ENCODE peak calls at places on chromosomes 13 and 19, in four cellular contexts. One of them, this sample, is unnamed.

GRCh38 chr19:49019242-49019932 is 2.5 kb upstream of the LHB start:
- DNase-seq in T-helper 1 cell: peak; percentile 58
- DNase-seq in NAMALWA: peak; percentile 41
- DNase-seq in stimulated activated CD4-positive, alpha-beta T cell treated with anti-CD3 and anti-CD28 coated beads, Interleukin-1b, Interleukin-23, amount 100 ng/mL, for 4 hours: peak; percentile 64
- DNase-seq in this sample: no peak

GRCh38 chr19:8476524-8476923 is 25.9 kb downstream of the PRAM1 start:
- DNase-seq in T-helper 1 cell: no peak
- DNase-seq in NAMALWA: no peak
- DNase-seq in stimulated activated CD4-positive, alpha-beta T cell treated with anti-CD3 and anti-CD28 coated beads, Interleukin-1b, Interleukin-23, amount 100 ng/mL, for 4 hours: no peak
- DNase-seq in this sample: no peak

GRCh38 chr19:17289489-17289888 is 7.8 kb downstream of the ANKLE1 start:
- DNase-seq in T-helper 1 cell: no peak
- DNase-seq in NAMALWA: peak; percentile 78
- DNase-seq in stimulated activated CD4-positive, alpha-beta T cell treated with anti-CD3 and anti-CD28 coated beads, Interleukin-1b, Interleukin-23, amount 100 ng/mL, for 4 hours: peak; percentile 35
- DNase-seq in this sample: no peak

GRCh38 chr13:20192470-20193141 is at the start of gene GJB2:
- DNase-seq in T-helper 1 cell: no peak
- DNase-seq in NAMALWA: no peak
- DNase-seq in stimulated activated CD4-positive, alpha-beta T cell treated with anti-CD3 and anti-CD28 coated beads, Interleukin-1b, Interleukin-23, amount 100 ng/mL, for 4 hours: no peak
- DNase-seq in this sample: no peak

GRCh38 chr13:95355491-95355890 is 54.2 kb upstream of the ABCC4 start:
- DNase-seq in T-helper 1 cell: no peak
- DNase-seq in NAMALWA: no peak
- DNase-seq in stimulated activated CD4-positive, alpha-beta T cell treated with anti-CD3 and anti-CD28 coated beads, Interleukin-1b, Interleukin-23, amount 100 ng/mL, for 4 hours: no peak
- DNase-seq in this sample: no peak

GRCh38 chr13:98495627-98496238 is 81.2 kb downstream of the STK24 start:
- DNase-seq in T-helper 1 cell: no peak
- DNase-seq in NAMALWA: no peak
- DNase-seq in stimulated activated CD4-positive, alpha-beta T cell treated with anti-CD3 and anti-CD28 coated beads, Interleukin-1b, Interleukin-23, amount 100 ng/mL, for 4 hours: no peak
- DNase-seq in this sample: no peak

GRCh38 chr19:33306853-33307792 is 4.8 kb upstream of the CEBPA start:
- DNase-seq in T-helper 1 cell: no peak
- DNase-seq in NAMALWA: no peak
- DNase-seq in stimulated activated CD4-positive, alpha-beta T cell treated with anti-CD3 and anti-CD28 coated beads, Interleukin-1b, Interleukin-23, amount 100 ng/mL, for 4 hours: no peak
- DNase-seq in this sample: no peak

GRCh38 chr13:93244141-93244917 is 17.7 kb downstream of the GPC6 start:
- DNase-seq in T-helper 1 cell: no peak
- DNase-seq in NAMALWA: no peak
- DNase-seq in stimulated activated CD4-positive, alpha-beta T cell treated with anti-CD3 and anti-CD28 coated beads, Interleukin-1b, Interleukin-23, amount 100 ng/mL, for 4 hours: no peak
- DNase-seq in this sample: no peak

GRCh38 chr19:6501740-6502648 is at the start of gene TUBB4A:
- DNase-seq in T-helper 1 cell: no peak
- DNase-seq in NAMALWA: peak; percentile 50
- DNase-seq in stimulated activated CD4-positive, alpha-beta T cell treated with anti-CD3 and anti-CD28 coated beads, Interleukin-1b, Interleukin-23, amount 100 ng/mL, for 4 hours: peak; percentile 53
- DNase-seq in this sample: no peak

GRCh38 chr19:4059931-4060620 is 6.6 kb downstream of the ZBTB7A start:
- DNase-seq in T-helper 1 cell: peak; percentile 48
- DNase-seq in NAMALWA: no peak
- DNase-seq in stimulated activated CD4-positive, alpha-beta T cell treated with anti-CD3 and anti-CD28 coated beads, Interleukin-1b, Interleukin-23, amount 100 ng/mL, for 4 hours: no peak
- DNase-seq in this sample: no peak

GRCh38 chr13:95624020-95624419 is 20.5 kb downstream of the DZIP1 start:
- DNase-seq in T-helper 1 cell: no peak
- DNase-seq in NAMALWA: peak; percentile 70
- DNase-seq in stimulated activated CD4-positive, alpha-beta T cell treated with anti-CD3 and anti-CD28 coated beads, Interleukin-1b, Interleukin-23, amount 100 ng/mL, for 4 hours: no peak
- DNase-seq in this sample: no peak

GRCh38 chr13:36766295-36766694 is 52.7 kb upstream of the RFXAP start:
- DNase-seq in T-helper 1 cell: no peak
- DNase-seq in NAMALWA: no peak
- DNase-seq in stimulated activated CD4-positive, alpha-beta T cell treated with anti-CD3 and anti-CD28 coated beads, Interleukin-1b, Interleukin-23, amount 100 ng/mL, for 4 hours: no peak
- DNase-seq in this sample: no peak

GRCh38 chr19:6791237-6791636 is 18.7 kb downstream of the VAV1 start:
- DNase-seq in T-helper 1 cell: no peak
- DNase-seq in NAMALWA: no peak
- DNase-seq in stimulated activated CD4-positive, alpha-beta T cell treated with anti-CD3 and anti-CD28 coated beads, Interleukin-1b, Interleukin-23, amount 100 ng/mL, for 4 hours: no peak
- DNase-seq in this sample: no peak

GRCh38 chr13:75721307-75721706 is 85.2 kb downstream of the LMO7 start:
- DNase-seq in T-helper 1 cell: no peak
- DNase-seq in NAMALWA: no peak
- DNase-seq in stimulated activated CD4-positive, alpha-beta T cell treated with anti-CD3 and anti-CD28 coated beads, Interleukin-1b, Interleukin-23, amount 100 ng/mL, for 4 hours: no peak
- DNase-seq in this sample: no peak

GRCh38 chr19:35460608-35461007 is 12.6 kb downstream of the FFAR2 start:
- DNase-seq in T-helper 1 cell: no peak
- DNase-seq in NAMALWA: no peak
- DNase-seq in stimulated activated CD4-positive, alpha-beta T cell treated with anti-CD3 and anti-CD28 coated beads, Interleukin-1b, Interleukin-23, amount 100 ng/mL, for 4 hours: no peak
- DNase-seq in this sample: no peak

GRCh38 chr19:7742991-7743390 is 4.3 kb downstream of the CD209 start:
- DNase-seq in T-helper 1 cell: no peak
- DNase-seq in NAMALWA: no peak
- DNase-seq in stimulated activated CD4-positive, alpha-beta T cell treated with anti-CD3 and anti-CD28 coated beads, Interleukin-1b, Interleukin-23, amount 100 ng/mL, for 4 hours: no peak
- DNase-seq in this sample: no peak

GRCh38 chr13:49690990-49691886 is at the start of gene EBPL:
- DNase-seq in T-helper 1 cell: peak; percentile 72
- DNase-seq in NAMALWA: peak; percentile 87
- DNase-seq in stimulated activated CD4-positive, alpha-beta T cell treated with anti-CD3 and anti-CD28 coated beads, Interleukin-1b, Interleukin-23, amount 100 ng/mL, for 4 hours: peak; percentile 93
- DNase-seq in this sample: peak; percentile 36

GRCh38 chr13:29624997-29625396 is 29.5 kb upstream of the SLC7A1 start:
- DNase-seq in T-helper 1 cell: no peak
- DNase-seq in NAMALWA: no peak
- DNase-seq in stimulated activated CD4-positive, alpha-beta T cell treated with anti-CD3 and anti-CD28 coated beads, Interleukin-1b, Interleukin-23, amount 100 ng/mL, for 4 hours: no peak
- DNase-seq in this sample: no peak

GRCh38 chr13:23979361-23980159 is 82.3 kb upstream of the C1QTNF9B start:
- DNase-seq in T-helper 1 cell: no peak
- DNase-seq in NAMALWA: no peak
- DNase-seq in stimulated activated CD4-positive, alpha-beta T cell treated with anti-CD3 and anti-CD28 coated beads, Interleukin-1b, Interleukin-23, amount 100 ng/mL, for 4 hours: peak; percentile 5
- DNase-seq in this sample: no peak